ENCODE peak calls at places on chromosomes 13 and 19, in seven cellular contexts. Z, J, G, E, Y, P and T are unnamed samples.

GRCh38 chr13:48563611-48564010 is 30.7 kb upstream of the RCBTB2 start:
- DNase-seq in P (no peak), Y (no peak), E (no peak), J (no peak), G (no peak), Z (no peak), T (no peak)

GRCh38 chr13:60327551-60327950 is 69.5 kb upstream of the TDRD3 start:
- DNase-seq in E (no peak), G (no peak), Y (no peak), P (no peak), J (no peak), Z (no peak), T (no peak)

GRCh38 chr13:23790591-23791170 is 98.5 kb downstream of the MIPEP start:
- DNase-seq in E (no peak), Z (peak; percentile 85), J (no peak), Y (no peak), P (no peak), G (no peak), T (no peak)

GRCh38 chr13:30045916-30046704 is 195.7 kb upstream of the UBL3 start:
- DNase-seq in Y (no peak), J (no peak), P (no peak), G (no peak), E (no peak), Z (no peak), T (no peak)

GRCh38 chr19:48608798-48609263 is 2.3 kb downstream of the SPACA4 start:
- DNase-seq in G (no peak), J (peak; percentile 67), E (no peak), P (peak; percentile 83), Z (no peak), Y (peak; percentile 39), T (peak; percentile 61)

GRCh38 chr13:30308548-30308947 is 1.2 kb upstream of the KATNAL1 start:
- DNase-seq in G (no peak), E (no peak), J (no peak), Z (peak; percentile 40), P (peak; percentile 35), Y (peak; percentile 4), T (no peak)

GRCh38 chr19:4456566-4456842 is 1.1 kb downstream of the UBXN6 start:
- DNase-seq in J (no peak), G (no peak), Z (peak; percentile 65), P (no peak), Y (no peak), E (peak; percentile 65), T (no peak)

GRCh38 chr13:49319555-49320350 is 72.0 kb downstream of the CDADC1 start:
- DNase-seq in J (no peak), P (no peak), E (no peak), G (no peak), Y (no peak), Z (peak; percentile 68), T (no peak)

GRCh38 chr19:3634496-3635045 is 8.0 kb upstream of the CACTIN start:
- DNase-seq in G (no peak), P (no peak), Y (no peak), J (no peak), E (no peak), Z (no peak), T (no peak)

DNA sequence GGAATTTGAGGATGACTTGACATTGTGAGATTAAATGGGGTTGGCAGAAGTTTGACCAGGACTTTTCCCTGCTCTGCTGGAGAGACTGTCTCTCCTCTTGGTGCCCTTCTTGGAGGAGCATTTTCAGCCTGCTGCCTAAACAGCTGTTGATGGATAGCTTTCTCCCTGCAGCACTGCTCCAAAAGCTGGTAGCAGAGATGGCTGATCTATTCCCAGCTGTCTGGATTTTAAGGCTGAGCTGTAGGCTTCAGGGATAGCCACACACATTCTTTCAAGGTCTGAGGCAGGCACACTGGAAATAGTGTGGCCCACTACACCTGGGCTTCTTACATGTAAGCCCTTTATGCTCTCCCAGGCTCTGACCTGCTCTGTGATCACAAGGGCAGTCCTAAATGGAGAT is 91.3 kb downstream of the MBNL2 start:
- DNase-seq in E (no peak), P (no peak), G (no peak), J (no peak), Z (no peak), Y (no peak), T (no peak)
- TF ChIP-seq CTCF in E (no peak), P (no peak), G (no peak), J (no peak), Z (no peak), Y (no peak), T (no peak)

DNA sequence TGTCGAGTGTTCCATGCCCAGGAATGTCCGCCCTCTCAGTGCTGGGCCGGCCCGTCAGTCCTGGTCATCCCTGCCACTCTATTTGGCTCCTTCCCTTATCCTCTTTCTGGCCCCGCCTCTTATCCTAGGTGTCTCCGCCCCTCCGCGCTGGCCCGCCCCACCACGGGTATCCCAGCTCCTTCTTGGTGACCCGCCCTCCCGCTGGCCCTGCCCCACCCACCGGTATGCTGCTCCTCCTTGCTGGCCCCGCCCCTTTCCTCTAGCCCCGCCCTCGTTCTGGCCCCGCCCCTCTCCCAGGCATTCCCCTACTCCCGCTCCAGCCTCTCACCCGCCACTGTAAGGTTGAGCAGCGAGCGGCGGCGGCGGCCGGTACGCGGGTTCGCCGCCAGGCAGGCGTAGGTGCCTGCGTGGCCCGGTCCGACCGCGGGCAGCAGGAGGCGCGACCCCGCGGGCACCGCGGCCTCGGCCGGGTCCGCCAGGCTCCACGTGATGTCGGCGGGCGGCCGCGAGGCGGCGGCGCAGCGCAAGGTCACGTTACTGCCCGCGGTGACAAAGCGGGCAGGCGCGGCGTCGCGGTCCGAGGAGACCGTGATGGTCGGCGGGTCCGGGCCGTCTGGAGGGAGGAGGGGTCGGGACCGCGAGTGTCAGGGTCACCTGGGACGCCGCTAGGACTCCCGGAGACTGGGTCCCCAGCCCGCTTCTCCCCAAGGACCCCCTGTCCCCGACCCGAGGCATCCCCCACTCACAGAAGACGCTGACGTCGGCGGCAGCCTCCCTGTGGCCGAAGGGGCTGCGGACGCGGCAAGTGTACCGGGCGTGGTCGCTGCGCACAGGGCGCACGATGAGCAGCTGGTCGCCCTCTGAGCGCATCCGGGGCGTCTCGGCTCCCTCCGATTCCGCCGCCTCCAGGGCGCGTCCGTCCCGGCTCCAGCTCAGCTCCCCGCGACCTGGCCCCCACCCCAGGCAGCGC is 2.0 kb downstream of the VSIG10L start:
- DNase-seq in P (peak; percentile 99), J (peak; percentile 100), G (peak; percentile 99), Y (peak; percentile 98), E (peak; percentile 87), Z (peak; percentile 96), T (peak; percentile 99)
- TF ChIP-seq CTCF in P (peak; percentile 47), J (peak; percentile 79), G (peak; percentile 47), Y (no peak), E (peak; percentile 11), Z (peak; percentile 11), T (peak; percentile 37)

GRCh38 chr13:33364192-33364591 is 78.6 kb upstream of the STARD13 start:
- DNase-seq in J (no peak), Z (no peak), P (no peak), Y (no peak), G (no peak), E (no peak), T (no peak)
- TF ChIP-seq CTCF in J (no peak), Z (no peak), P (no peak), Y (no peak), G (no peak), E (no peak), T (no peak)

DNA sequence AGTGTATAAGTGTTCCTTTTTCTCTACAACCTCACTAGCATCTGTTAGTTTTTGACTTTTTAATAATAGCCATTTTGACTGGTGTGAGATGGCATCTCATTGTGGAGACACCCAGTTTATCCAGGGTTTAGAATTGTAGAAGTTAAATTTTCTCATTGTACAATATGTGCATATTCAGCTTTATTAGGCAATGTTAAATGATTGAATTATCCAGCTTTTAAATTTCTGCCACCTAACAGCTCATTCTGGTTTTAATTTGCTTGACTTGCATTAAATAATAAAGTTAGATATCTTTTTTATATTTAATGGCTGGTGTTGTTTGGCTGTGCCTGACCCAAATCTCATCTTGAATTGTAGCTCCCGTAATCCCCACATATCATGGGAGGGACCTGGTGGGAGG is 46.7 kb upstream of the ZNF30 start:
- DNase-seq in J (no peak), Z (no peak), G (no peak), P (no peak), E (no peak), Y (no peak), T (no peak)
- TF ChIP-seq CTCF in J (no peak), Z (no peak), G (no peak), P (no peak), E (no peak), Y (no peak), T (no peak)

GRCh38 chr13:98869408-98870090 is 108.3 kb downstream of the DOCK9 start:
- DNase-seq in E (no peak), G (peak; percentile 35), J (no peak), P (peak; percentile 6), Y (no peak), Z (no peak), T (no peak)
- TF ChIP-seq CTCF in E (no peak), G (no peak), J (no peak), P (peak; percentile 27), Y (peak; percentile 61), Z (peak; percentile 26), T (peak; percentile 55)